ENCODE peak calls at places on chromosomes 7 and 10, in five cellular contexts. S is B cell, J is fibroblast of mammary gland, R is brain microvascular endothelial cell, I is right lobe of liver. X is an unnamed sample.
A peak's percentile ranks its signal among the peaks of the same experiment; 100 is the strongest.

GRCh38 chr10:49280001-49280408 is 19.0 kb upstream of the C10orf71 start:
- DNase-seq in J (peak; percentile 83), S (peak; percentile 17), I (no peak), R (peak; percentile 62), X (no peak)

GRCh38 chr10:81838950-81839349 is 36.0 kb upstream of the NRG3 start:
- DNase-seq in I (no peak), S (no peak), R (peak; percentile 10), J (no peak), X (no peak)

GRCh38 chr7:24024689-24025088 is 259.3 kb upstream of the NPY start:
- DNase-seq in S (no peak), I (no peak), R (no peak), J (no peak), X (no peak)

GRCh38 chr10:11742009-11742778 is at the start of gene ECHDC3:
- DNase-seq in J (peak; percentile 36), R (peak; percentile 7), S (peak; percentile 63), I (peak; percentile 92), X (no peak)

GRCh38 chr10:74432841-74433594 is 282.0 kb downstream of the ADK start:
- DNase-seq in S (no peak), J (peak; percentile 27), R (no peak), I (no peak), X (no peak)

GRCh38 chr10:108592926-108593325 is 1330.4 kb downstream of the XPNPEP1 start:
- DNase-seq in S (no peak), J (no peak), R (no peak), I (no peak), X (no peak)

GRCh38 chr10:118800920-118801319 is 46.1 kb upstream of the CACUL1 start:
- DNase-seq in S (peak; percentile 37), I (no peak), R (no peak), J (peak; percentile 19), X (no peak)

GRCh38 chr10:74794531-74794930 is 31.9 kb upstream of the KAT6B start:
- DNase-seq in R (no peak), J (no peak), I (no peak), S (no peak), X (no peak)

GRCh38 chr10:98696516-98696915 is 249.8 kb upstream of the HPS1 start:
- DNase-seq in S (no peak), I (no peak), J (no peak), R (no peak), X (no peak)

GRCh38 chr10:107900131-107900530 is 735.6 kb upstream of the SORCS1 start:
- DNase-seq in S (no peak), R (no peak), I (no peak), J (no peak), X (no peak)

GRCh38 chr10:13915710-13916109 is 328.9 kb downstream of the PRPF18 start:
- DNase-seq in I (no peak), S (no peak), J (no peak), R (no peak), X (no peak)

GRCh38 chr10:27388761-27389399 is 115.2 kb upstream of the RAB18 start:
- DNase-seq in R (no peak), S (no peak), I (no peak), J (peak; percentile 90), X (no peak)

GRCh38 chr7:112129655-112130323 is 76.4 kb downstream of the DOCK4 start:
- DNase-seq in J (no peak), S (no peak), R (no peak), I (peak; percentile 78), X (no peak)

GRCh38 chr7:37208528-37208927 is 240.1 kb downstream of the ELMO1 start:
- DNase-seq in R (peak; percentile 71), S (peak; percentile 49), I (no peak), J (peak; percentile 93), X (no peak)

GRCh38 chr10:84329094-84329611 is 764 bp downstream of the CCSER2 start:
- DNase-seq in R (peak; percentile 62), S (no peak), J (peak; percentile 51), I (no peak), X (no peak)

GRCh38 chr7:107631588-107631987 is 29.0 kb upstream of the SLC26A4 start:
- DNase-seq in R (no peak), S (no peak), J (no peak), I (no peak), X (no peak)

GRCh38 chr7:41098402-41098801 is 604.5 kb downstream of the INHBA start:
- DNase-seq in S (no peak), J (no peak), R (no peak), I (no peak), X (no peak)

GRCh38 chr7:75836798-75837197 is 23.2 kb upstream of the CCL24 start:
- DNase-seq in R (no peak), I (no peak), S (no peak), J (no peak), X (no peak)

DNA sequence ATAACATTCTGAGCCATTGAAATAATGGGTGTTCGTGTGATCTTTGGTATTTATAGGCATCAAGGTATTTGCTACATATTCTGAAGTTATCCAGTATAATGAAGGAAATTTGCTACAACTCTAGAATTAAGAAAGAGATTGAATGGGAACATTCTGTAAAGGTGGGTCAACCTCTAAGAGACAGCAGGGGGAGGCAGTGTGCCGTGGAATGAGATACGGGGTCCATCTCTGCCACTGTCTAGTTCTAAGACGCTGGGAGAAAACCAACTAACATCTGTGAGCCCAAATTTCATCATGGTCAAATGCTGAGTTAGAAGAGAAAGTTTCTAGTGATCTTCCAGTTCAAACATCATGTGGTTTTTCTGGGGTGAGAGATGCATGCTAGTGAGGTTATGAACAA is 368.9 kb downstream of the SORCS1 start:
- DNase-seq in R (no peak), J (peak; percentile 43), I (no peak), S (no peak), X (no peak)
- TF ChIP-seq CTCF in R (peak; percentile 9), J (peak; percentile 34), I (peak; percentile 53), S (no peak), X (no peak)

GRCh38 chr7:2979276-2979675 is 64.4 kb downstream of the CARD11 start:
- DNase-seq in S (peak; percentile 46), J (no peak), R (no peak), I (no peak), X (no peak)
- TF ChIP-seq CTCF in S (no peak), J (no peak), R (no peak), I (no peak), X (no peak)

DNA sequence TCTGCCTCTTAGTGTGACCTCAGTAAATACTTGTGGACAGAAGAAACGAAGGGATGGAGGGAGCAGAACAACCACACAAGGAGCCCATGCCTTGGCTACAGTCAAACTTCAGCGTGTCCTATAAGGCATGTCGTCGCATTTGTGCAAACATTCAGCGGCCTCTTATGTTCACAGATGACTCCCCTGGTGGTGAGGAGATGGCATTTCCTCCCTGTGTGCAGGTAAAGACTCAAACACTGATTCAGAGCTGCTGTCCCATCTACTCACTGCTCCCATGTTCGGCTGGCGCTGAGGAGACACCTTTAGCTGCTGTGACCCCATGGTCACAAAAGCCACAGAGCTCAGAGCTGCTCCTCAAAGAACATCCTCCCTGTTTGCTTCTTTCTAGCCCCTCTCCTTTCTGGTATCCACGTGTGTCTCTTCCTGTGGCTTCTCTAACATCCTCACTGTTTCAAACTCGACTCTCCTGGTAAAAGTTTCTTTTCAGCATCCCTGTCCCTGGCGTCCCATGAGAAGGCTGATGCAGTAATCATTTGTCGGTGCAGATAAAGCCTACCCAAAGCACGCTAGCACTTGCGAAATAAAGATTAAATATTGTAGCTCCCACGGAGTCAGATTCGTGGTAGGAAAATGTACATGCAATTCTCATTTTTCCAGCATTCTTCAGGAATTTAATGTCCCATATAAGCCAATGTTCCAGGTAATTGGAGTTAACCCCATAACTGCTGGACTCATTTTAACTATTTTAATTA is 124.9 kb upstream of the NEBL start:
- DNase-seq in S (no peak), I (no peak), J (no peak), R (no peak), X (no peak)
- TF ChIP-seq CTCF in S (no peak), I (no peak), J (peak; percentile 6), R (peak; percentile 45), X (peak; percentile 18)

DNA sequence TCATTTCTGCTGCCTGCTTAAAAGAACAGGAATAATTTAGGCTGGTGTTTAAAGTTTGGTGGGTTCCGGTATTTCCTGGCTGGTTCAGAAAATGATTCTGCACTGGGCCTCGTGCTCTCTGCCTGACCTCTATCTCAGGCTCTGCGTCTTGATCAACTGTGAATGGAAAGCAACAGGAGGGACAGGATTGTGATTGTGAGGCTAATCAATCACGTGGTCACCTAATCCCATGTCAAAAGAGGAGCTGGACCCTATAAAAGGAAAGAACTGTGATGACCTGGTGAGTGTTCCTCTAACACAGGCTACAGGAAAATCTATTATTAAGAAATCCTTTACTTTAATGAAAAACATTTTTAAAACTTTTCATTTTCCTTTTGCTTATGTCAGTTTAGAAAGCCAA is at the start of gene DHX32:
- DNase-seq in R (no peak), S (no peak), J (no peak), I (no peak), X (no peak)
- TF ChIP-seq CTCF in R (no peak), S (no peak), J (no peak), I (no peak), X (no peak)

DNA sequence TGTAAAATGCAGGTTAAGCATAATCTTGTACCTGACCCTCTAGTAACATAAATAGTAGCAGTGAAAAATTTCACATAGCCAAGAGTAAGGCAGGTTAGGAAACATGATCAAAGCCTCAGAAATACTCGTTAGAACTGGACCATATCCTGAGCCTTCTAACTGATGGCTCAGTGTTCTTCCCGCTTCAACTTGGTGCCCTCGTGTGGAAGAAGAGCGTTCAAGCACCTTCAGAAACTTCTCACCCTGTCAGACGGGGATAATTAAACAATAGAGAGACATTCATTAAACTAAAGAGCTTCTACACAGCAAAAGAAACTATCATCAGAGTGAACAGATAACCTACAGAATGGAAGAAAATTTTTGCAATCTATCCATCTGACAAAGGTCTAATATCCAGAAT is 124.5 kb downstream of the MYOF start:
- DNase-seq in I (no peak), S (no peak), J (peak; percentile 29), R (no peak), X (no peak)
- TF ChIP-seq CTCF in I (peak; percentile 68), S (peak; percentile 39), J (peak; percentile 42), R (peak; percentile 75), X (peak; percentile 60)

GRCh38 chr7:151705744-151706567 is 171.0 kb downstream of the PRKAG2 start:
- DNase-seq in J (peak; percentile 57), I (no peak), S (no peak), R (peak; percentile 45), X (no peak)
- TF ChIP-seq CTCF in J (peak; percentile 55), I (peak; percentile 37), S (peak; percentile 11), R (peak; percentile 79), X (peak; percentile 59)

X was measured in osteocyte.